ENCODE peak calls at places on chromosomes 13 and 19, in four cellular contexts. B is heart right ventricle, U is endodermal cell, A is tibial artery. C is an unnamed sample.
A peak's percentile ranks its signal among the peaks of the same experiment; 100 is the strongest.

GRCh38 chr13:25429466-25429865 is 57.7 kb downstream of the ATP8A2 start:
- DNase-seq in A (no peak), B (no peak), U (no peak), C (no peak)

GRCh38 chr13:114142137-114142550 is 9.7 kb upstream of the RASA3 start:
- DNase-seq in U (no peak), B (no peak), A (peak; percentile 28), C (peak; percentile 13)

GRCh38 chr13:36666482-36667264 is 7.1 kb upstream of the SERTM1 start:
- DNase-seq in U (no peak), A (no peak), B (no peak), C (no peak)

GRCh38 chr19:56660381-56661105 is 11.0 kb downstream of the ZNF835 start:
- DNase-seq in B (peak; percentile 27), A (no peak), U (no peak), C (peak; percentile 44)

GRCh38 chr13:69999875-70000274 is 107.8 kb upstream of the ATXN8OS start:
- DNase-seq in B (no peak), A (no peak), U (no peak), C (no peak)

GRCh38 chr19:6772028-6772865 is at the start of gene VAV1:
- DNase-seq in U (peak; percentile 57), B (peak; percentile 32), A (no peak), C (no peak)

GRCh38 chr13:59094149-59094548 is 1069.6 kb downstream of the DIAPH3 start:
- DNase-seq in B (no peak), A (no peak), U (no peak), C (no peak)

GRCh38 chr19:51259348-51260245 is 8.7 kb downstream of the SIGLECL1 start:
- DNase-seq in A (no peak), U (peak; percentile 85), B (peak; percentile 15), C (peak; percentile 17)

GRCh38 chr13:82878536-82878935 is 1003.7 kb downstream of the SLITRK1 start:
- DNase-seq in U (no peak), B (no peak), A (no peak), C (no peak)

GRCh38 chr13:112657850-112658445 is 31.9 kb upstream of the ATP11A start:
- DNase-seq in A (no peak), B (no peak), U (peak; percentile 75), C (peak; percentile 23)

GRCh38 chr19:4976412-4977298 is 7.7 kb downstream of the KDM4B start:
- DNase-seq in A (peak; percentile 91), B (peak; percentile 57), U (peak; percentile 83), C (peak; percentile 55)

GRCh38 chr19:15424692-15425272 is 6.0 kb upstream of the AKAP8L start:
- DNase-seq in U (no peak), A (no peak), B (no peak), C (no peak)

GRCh38 chr13:40200273-40200978 is 466.0 kb downstream of the FOXO1 start:
- DNase-seq in A (no peak), U (no peak), B (no peak), C (no peak)

GRCh38 chr13:101523732-101524131 is 71.3 kb downstream of the ITGBL1 start:
- DNase-seq in B (peak; percentile 19), A (peak; percentile 82), U (no peak), C (no peak)

GRCh38 chr19:1262687-1263123 is 6.4 kb upstream of the CIRBP start:
- DNase-seq in A (no peak), B (peak; percentile 15), U (no peak), C (no peak)

GRCh38 chr13:98909016-98909415 is 68.8 kb downstream of the DOCK9 start:
- DNase-seq in B (no peak), A (no peak), U (no peak), C (no peak)

GRCh38 chr19:290539-291521 is at the start of gene PLPP2:
- DNase-seq in U (peak; percentile 97), B (no peak), A (peak; percentile 54), C (peak; percentile 92)

GRCh38 chr13:78100481-78100880 is 181.8 kb upstream of the EDNRB start:
- DNase-seq in A (no peak), U (no peak), B (no peak), C (no peak)

GRCh38 chr19:56538761-56539263 is at the start of gene ZFP28:
- DNase-seq in B (peak; percentile 85), U (peak; percentile 91), A (peak; percentile 89), C (peak; percentile 76)

GRCh38 chr13:111506621-111507020 is 186.2 kb downstream of the TEX29 start:
- DNase-seq in A (no peak), U (no peak), B (no peak), C (no peak)

GRCh38 chr19:49019242-49019932 is 2.5 kb upstream of the LHB start:
- DNase-seq in U (peak; percentile 94), B (peak; percentile 46), A (no peak), C (peak; percentile 90)

GRCh38 chr13:24605923-24606372 is 74.3 kb upstream of the ATP12A start:
- DNase-seq in A (no peak), U (peak; percentile 72), B (no peak), C (peak; percentile 22)

GRCh38 chr13:86830046-86830445 is 841.1 kb upstream of the SLITRK5 start:
- DNase-seq in U (no peak), B (no peak), A (no peak), C (no peak)

GRCh38 chr19:51338563-51339312 is 3.2 kb downstream of the VSIG10L start:
- DNase-seq in U (peak; percentile 97), B (peak; percentile 81), A (peak; percentile 92), C (peak; percentile 83)

GRCh38 chr19:27750697-27751391 is 1462.1 kb downstream of the UQCRFS1 start:
- DNase-seq in U (peak; percentile 5), A (no peak), B (no peak), C (no peak)

GRCh38 chr19:9860407-9860806 is 25.3 kb downstream of the PIN1 start:
- DNase-seq in U (no peak), B (no peak), A (no peak), C (no peak)

GRCh38 chr19:9865732-9866627 is 30.9 kb downstream of the PIN1 start:
- DNase-seq in A (no peak), U (no peak), B (no peak), C (no peak)

GRCh38 chr19:9863759-9864158 is 28.6 kb downstream of the PIN1 start:
- DNase-seq in B (no peak), U (no peak), A (no peak), C (no peak)

GRCh38 chr19:9861503-9861902 is 26.4 kb downstream of the PIN1 start:
- DNase-seq in U (no peak), A (no peak), B (no peak), C (no peak)

DNA sequence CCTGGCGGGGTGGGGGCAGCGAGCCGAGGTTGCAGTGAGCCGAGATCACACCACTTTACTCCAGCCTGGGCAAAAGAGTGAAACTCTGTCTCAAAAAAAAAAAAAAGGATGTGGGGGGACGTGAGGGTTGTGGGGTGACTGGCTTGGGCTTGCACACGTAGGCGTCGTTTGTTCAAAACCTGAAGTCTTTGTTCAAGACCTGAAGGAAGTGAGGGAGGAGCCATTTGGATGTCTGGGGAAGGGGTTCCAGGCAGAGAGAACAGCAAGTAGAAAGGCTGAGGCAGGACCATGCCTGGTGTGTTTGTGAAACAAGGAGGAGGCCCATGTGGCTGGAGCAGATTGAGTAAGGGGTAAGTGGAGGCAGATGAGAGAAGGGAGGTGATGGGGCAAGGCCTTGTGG is 27.8 kb downstream of the PIN1 start:
- DNase-seq in A (no peak), B (no peak), U (no peak), C (no peak)
- H3K4me1 ChIP-seq in A (no peaks in the 10 kb centered on the region), B (no peaks in the 10 kb centered on the region), U (no peaks in the 10 kb centered on the region), C (no peaks in the 10 kb centered on the region)

GRCh38 chr13:89695343-89696257 is 1651.9 kb upstream of the MIR17HG start:
- DNase-seq in B (peak; percentile 13), U (peak; percentile 88), A (no peak), C (peak; percentile 48)
- TF ChIP-seq CTCF in B (peak; percentile 26), U (peak; percentile 92), A (no peak), C (peak; percentile 78)

GRCh38 chr19:18377026-18377425 is 8.9 kb upstream of the GDF15 start:
- DNase-seq in A (no peak), U (no peak), B (no peak), C (peak; percentile 65)
- H3K36me3 ChIP-seq in A (no peaks in the 10 kb centered on the region), U (no peaks in the 10 kb centered on the region), B (no peaks in the 10 kb centered on the region), C (no peaks in the 10 kb centered on the region)

GRCh38 chr19:7900931-7901330 is 2.7 kb upstream of the MAP2K7 start:
- DNase-seq in B (no peak), A (no peak), U (no peak), C (no peak)

GRCh38 chr19:7901337-7901736 is 2.3 kb upstream of the MAP2K7 start:
- DNase-seq in B (no peak), U (no peak), A (no peak), C (no peak)

GRCh38 chr19:7899751-7900352 is 3.8 kb upstream of the MAP2K7 start:
- DNase-seq in A (no peak), U (no peak), B (no peak), C (no peak)

GRCh38 chr19:7898967-7899366 is 4.7 kb upstream of the MAP2K7 start:
- DNase-seq in A (no peak), U (no peak), B (no peak), C (no peak)

DNA sequence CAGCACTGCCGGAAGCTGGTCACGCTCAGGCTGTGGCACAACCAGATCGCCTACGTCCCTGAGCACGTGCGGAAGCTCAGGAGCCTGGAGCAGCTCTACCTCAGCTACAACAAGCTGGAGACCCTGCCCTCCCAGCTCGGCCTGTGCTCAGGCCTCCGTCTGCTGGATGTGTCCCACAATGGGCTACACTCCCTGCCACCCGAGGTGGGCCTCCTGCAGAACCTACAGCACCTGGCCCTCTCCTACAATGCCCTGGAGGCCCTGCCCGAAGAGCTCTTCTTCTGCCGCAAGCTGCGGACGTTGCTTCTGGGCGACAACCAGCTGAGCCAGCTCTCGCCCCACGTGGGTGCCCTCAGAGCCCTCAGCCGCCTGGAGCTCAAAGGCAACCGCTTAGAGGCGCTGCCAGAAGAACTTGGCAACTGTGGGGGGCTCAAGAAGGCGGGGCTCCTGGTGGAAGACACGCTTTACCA is 3.2 kb upstream of the MAP2K7 start:
- DNase-seq in U (no peak), A (no peak), B (no peak), C (no peak)
- H3K4me1 ChIP-seq in U (no peaks in the 10 kb centered on the region), A (peaks cover 26% of the 10 kb centered on the region), B (peaks cover 21% of the 10 kb centered on the region), C (peaks cover 29% of the 10 kb centered on the region)

GRCh38 chr13:33514362-33514761 is 228.8 kb upstream of the STARD13 start:
- DNase-seq in U (peak; percentile 74), B (no peak), A (no peak), C (no peak)
- TF ChIP-seq CTCF in U (peak; percentile 61), B (no peak), A (no peak), C (no peak)

DNA sequence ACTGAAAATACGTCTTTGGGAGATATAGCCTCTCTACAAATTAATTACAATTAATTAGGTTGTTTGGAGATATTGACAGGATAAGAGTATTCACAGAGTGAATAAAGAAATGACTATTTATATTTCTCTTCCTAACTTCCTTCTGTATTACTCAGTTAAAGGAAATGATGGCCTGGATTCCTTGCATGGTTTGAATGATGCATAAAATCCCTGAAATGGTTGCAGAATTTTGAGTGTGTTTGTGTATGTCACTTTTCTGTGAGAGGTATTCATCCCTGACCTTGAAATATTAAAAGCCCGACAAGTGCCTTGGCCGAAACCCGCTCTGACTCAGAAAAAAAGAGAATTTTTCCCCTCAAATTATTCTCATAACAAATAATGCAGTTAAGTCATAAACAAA is 90.0 kb downstream of the PDS5B start:
- DNase-seq in U (no peak), A (no peak), B (no peak), C (no peak)
- H3K36me3 ChIP-seq in U (peaks cover 64% of the 10 kb centered on the region), A (peaks cover 39% of the 10 kb centered on the region), B (no peaks in the 10 kb centered on the region), C (no peaks in the 10 kb centered on the region)